ENCODE peak calls at places on chromosomes 7 and 10, in eight cellular contexts. X is astrocyte of the spinal cord; K is Kasumi-1; A is CMK; I is AG08395; Q is GM12892; C is T-helper 1 cell; E is activated CD4-positive, CD25-positive, alpha-beta regulatory T cell treated with anti-CD3 and anti-CD28 coated beads, Interleukin-2, amount 50 U/mL, for 72 hours. P is an unnamed sample.

GRCh38 chr10:132043861-132044695 is 21.7 kb upstream of the JAKMIP3 start:
- DNase-seq in E (no peak), K (no peak), I (no peak), X (no peak), A (no peak), C (no peak), Q (no peak), P (no peak)

GRCh38 chr7:136441835-136442234 is 426.6 kb upstream of the CHRM2 start:
- DNase-seq in A (no peak), C (no peak), I (no peak), E (no peak), X (no peak), K (no peak), Q (no peak), P (no peak)

GRCh38 chr7:100706672-100707311 is 871 bp downstream of the POP7 start:
- DNase-seq in I (no peak), Q (no peak), A (no peak), C (no peak), E (no peak), X (no peak), K (no peak), P (no peak)

GRCh38 chr10:87608756-87609155 is 50.9 kb upstream of the PAPSS2 start:
- DNase-seq in C (no peak), I (no peak), A (no peak), K (no peak), E (no peak), X (no peak), Q (no peak), P (no peak)

GRCh38 chr10:101047961-101048892 is 13.6 kb upstream of the KAZALD1 start:
- DNase-seq in K (no peak), C (no peak), A (no peak), Q (no peak), X (no peak), E (no peak), I (no peak), P (no peak)

GRCh38 chr7:134778941-134779740 is at the start of gene CALD1:
- DNase-seq in C (no peak), Q (no peak), X (peak), I (peak), A (no peak), K (no peak), E (no peak), P (no peak)

GRCh38 chr10:108787932-108788331 is 1135.4 kb downstream of the XPNPEP1 start:
- DNase-seq in I (peak), C (no peak), E (no peak), Q (no peak), A (no peak), K (no peak), X (peak), P (no peak)

GRCh38 chr10:25851548-25851947 is 82.5 kb upstream of the MYO3A start:
- DNase-seq in K (no peak), Q (no peak), A (no peak), C (no peak), I (no peak), X (no peak), E (no peak), P (no peak)

GRCh38 chr10:62106929-62107519 is 161.6 kb downstream of the RTKN2 start:
- DNase-seq in K (no peak), X (no peak), E (no peak), I (no peak), Q (no peak), C (no peak), A (no peak), P (no peak)

GRCh38 chr7:24825931-24826661 is 68.8 kb upstream of the GSDME start:
- DNase-seq in A (no peak), X (peak), I (peak), K (no peak), Q (no peak), E (no peak), C (no peak), P (no peak)

GRCh38 chr10:90313548-90314325 is 544.1 kb downstream of the HTR7 start:
- DNase-seq in I (no peak), X (no peak), E (no peak), C (no peak), A (no peak), Q (no peak), K (no peak), P (no peak)

GRCh38 chr7:19404912-19405329 is 259.7 kb upstream of the FERD3L start:
- DNase-seq in X (peak), K (peak), I (peak), Q (no peak), A (no peak), C (no peak), E (no peak), P (no peak)

GRCh38 chr7:124246262-124246863 is 213.5 kb upstream of the TMEM229A start:
- DNase-seq in Q (no peak), C (no peak), I (no peak), K (no peak), A (no peak), X (peak), E (no peak), P (no peak)

GRCh38 chr10:116133641-116134040 is 139.4 kb downstream of the GFRA1 start:
- DNase-seq in E (no peak), X (no peak), A (no peak), C (no peak), I (no peak), K (no peak), Q (no peak), P (no peak)

GRCh38 chr7:105487559-105488218 is 34.4 kb downstream of the PUS7 start:
- DNase-seq in X (peak), A (no peak), E (no peak), Q (no peak), K (peak), C (no peak), I (peak), P (no peak)

GRCh38 chr10:124058346-124059003 is 34.9 kb downstream of the CHST15 start:
- DNase-seq in C (no peak), I (peak), X (no peak), E (no peak), K (no peak), A (no peak), Q (no peak), P (no peak)

GRCh38 chr7:44461387-44461786 is 29.1 kb downstream of the NUDCD3 start:
- DNase-seq in C (no peak), K (peak), X (peak), I (peak), Q (no peak), A (no peak), E (no peak), P (no peak)

GRCh38 chr7:2529161-2530075 is 9.8 kb downstream of the LFNG start:
- DNase-seq in A (peak), E (peak), I (peak), K (peak), C (peak), Q (peak), X (peak), P (no peak)

GRCh38 chr10:85787393-85787792 is 579.2 kb downstream of the GRID1 start:
- DNase-seq in E (no peak), X (no peak), C (no peak), Q (no peak), A (no peak), I (no peak), K (no peak), P (no peak)

GRCh38 chr7:35379481-35379880 is 125.6 kb upstream of the TBX20 start:
- DNase-seq in I (no peak), Q (no peak), C (no peak), X (no peak), E (no peak), K (no peak), A (no peak), P (no peak)

GRCh38 chr7:1458676-1459511 is at the start of gene MICALL2:
- DNase-seq in A (peak), X (peak), I (peak), Q (no peak), K (no peak), C (no peak), E (peak), P (no peak)

GRCh38 chr10:70874061-70874460 is 14.3 kb downstream of the PCBD1 start:
- DNase-seq in K (no peak), Q (no peak), I (no peak), C (no peak), X (no peak), E (no peak), A (no peak), P (no peak)

GRCh38 chr7:98294798-98295382 is 13.4 kb downstream of the BRI3 start:
- DNase-seq in E (no peak), Q (peak), A (no peak), I (peak), C (no peak), X (peak), K (peak), P (no peak)